ENCODE peak calls at places on chromosomes 13 and 19, in nine cellular contexts. D is uterus, H is thoracic aorta, O is endodermal cell, Z is mammary epithelial cell, F is heart right ventricle, R is fibroblast of lung, J is OCI-LY7, I is A549. N is an unnamed sample.

GRCh38 chr19:56814656-56815055 is 25.9 kb downstream of the PEG3 start:
- DNase-seq in D (no peak), H (no peak), O (no peak), Z (no peak), F (no peak), R (no peak), J (no peak), I (no peak), N (no peak)

GRCh38 chr13:94233401-94233800 is 246.1 kb downstream of the DCT start:
- DNase-seq in D (peak; percentile 24), H (no peak), O (no peak), Z (peak; percentile 91), F (no peak), R (peak; percentile 93), J (no peak), I (peak; percentile 54), N (no peak)

GRCh38 chr13:96090240-96091101 is 564 bp downstream of the HS6ST3 start:
- DNase-seq in D (no peak), H (no peak), O (peak; percentile 78), Z (no peak), F (peak; percentile 11), R (peak; percentile 10), J (no peak), I (no peak), N (no peak)

GRCh38 chr19:51031220-51031879 is 3.5 kb downstream of the KLK12 start:
- DNase-seq in D (no peak), H (no peak), O (no peak), Z (no peak), F (no peak), R (no peak), J (no peak), I (no peak), N (no peak)

GRCh38 chr13:79281335-79281734 is 124.7 kb downstream of the RBM26 start:
- DNase-seq in D (no peak), H (no peak), O (peak; percentile 79), Z (no peak), F (no peak), R (no peak), J (no peak), I (no peak), N (no peak)

GRCh38 chr19:48501961-48502719 is 9.5 kb downstream of the LMTK3 start:
- DNase-seq in D (peak; percentile 21), H (no peak), O (peak; percentile 100), Z (peak; percentile 97), F (no peak), R (no peak), J (peak; percentile 94), I (peak; percentile 99), N (peak; percentile 49)

GRCh38 chr13:29925457-29925856 is 75.0 kb upstream of the UBL3 start:
- DNase-seq in D (peak; percentile 73), H (peak; percentile 90), O (no peak), Z (peak; percentile 79), F (peak; percentile 30), R (peak; percentile 81), J (no peak), I (peak; percentile 87), N (no peak)

GRCh38 chr19:2166741-2167738 is 3.3 kb downstream of the DOT1L start:
- DNase-seq in D (peak; percentile 81), H (peak; percentile 75), O (peak; percentile 62), Z (peak; percentile 8), F (peak; percentile 88), R (peak; percentile 78), J (no peak), I (peak; percentile 59), N (no peak)

GRCh38 chr19:17564783-17565182 is 9.3 kb downstream of the COLGALT1 start:
- DNase-seq in D (no peak), H (no peak), O (no peak), Z (no peak), F (no peak), R (no peak), J (no peak), I (no peak), N (no peak)

GRCh38 chr13:94416454-94417080 is 62.9 kb downstream of the DCT start:
- DNase-seq in D (no peak), H (no peak), O (peak; percentile 87), Z (peak; percentile 15), F (no peak), R (peak; percentile 39), J (peak; percentile 17), I (peak; percentile 32), N (no peak)

GRCh38 chr13:40152145-40152544 is 496.7 kb downstream of the COG6 start:
- DNase-seq in D (no peak), H (peak; percentile 19), O (no peak), Z (peak; percentile 83), F (no peak), R (peak; percentile 83), J (no peak), I (peak; percentile 63), N (no peak)

GRCh38 chr19:31718041-31718440 is 368.8 kb upstream of the TSHZ3 start:
- DNase-seq in D (no peak), H (no peak), O (peak; percentile 6), Z (peak; percentile 8), F (no peak), R (peak; percentile 70), J (no peak), I (no peak), N (no peak)

GRCh38 chr19:19900574-19901444 is at the start of gene ZNF93:
- DNase-seq in D (peak; percentile 94), H (peak; percentile 84), O (peak; percentile 99), Z (peak; percentile 95), F (peak; percentile 88), R (peak; percentile 97), J (peak; percentile 98), I (no peak), N (peak; percentile 91)

GRCh38 chr19:44653977-44654784 is 10.5 kb downstream of the PVR start:
- DNase-seq in D (peak; percentile 40), H (no peak), O (peak; percentile 89), Z (peak; percentile 53), F (peak; percentile 72), R (peak; percentile 32), J (peak; percentile 88), I (peak; percentile 88), N (peak; percentile 62)

GRCh38 chr13:28983661-28984060 is 163.5 kb downstream of the MTUS2 start:
- DNase-seq in D (no peak), H (no peak), O (peak; percentile 66), Z (no peak), F (no peak), R (no peak), J (no peak), I (no peak), N (no peak)

GRCh38 chr19:9906475-9907087 is 29.7 kb downstream of the OLFM2 start:
- DNase-seq in D (no peak), H (no peak), O (no peak), Z (no peak), F (no peak), R (no peak), J (no peak), I (no peak), N (no peak)

GRCh38 chr19:6800991-6801396 is 28.5 kb downstream of the VAV1 start:
- DNase-seq in D (no peak), H (no peak), O (no peak), Z (peak; percentile 81), F (no peak), R (peak; percentile 89), J (peak; percentile 46), I (peak; percentile 96), N (no peak)

GRCh38 chr19:3942790-3943409 is 10.0 kb downstream of the NMRK2 start:
- DNase-seq in D (no peak), H (no peak), O (peak; percentile 23), Z (no peak), F (no peak), R (no peak), J (no peak), I (peak; percentile 26), N (no peak)

GRCh38 chr13:43787998-43788397 is 1.2 kb upstream of the ENOX1 start:
- DNase-seq in D (no peak), H (no peak), O (no peak), Z (no peak), F (no peak), R (peak; percentile 39), J (peak; percentile 11), I (peak; percentile 51), N (no peak)
- H3K27ac ChIP-seq in D (no peak overlapping the region), H (no peak overlapping the region), O (no peak overlapping the region), Z (no peak overlapping the region), F (no peak overlapping the region), R (no peak overlapping the region), J (no peak overlapping the region), I (no peak overlapping the region), N (no peak overlapping the region)

GRCh38 chr19:13031917-13032623 is 36.8 kb downstream of the NFIX start:
- DNase-seq in D (no peak), H (no peak), O (no peak), Z (peak; percentile 74), F (no peak), R (peak; percentile 72), J (no peak), I (no peak), N (no peak)

GRCh38 chr19:13032837-13033236 is 37.6 kb downstream of the NFIX start:
- DNase-seq in D (no peak), H (no peak), O (no peak), Z (no peak), F (no peak), R (no peak), J (no peak), I (no peak), N (no peak)

GRCh38 chr19:13034636-13035035 is 39.4 kb downstream of the NFIX start:
- DNase-seq in D (no peak), H (no peak), O (no peak), Z (peak; percentile 49), F (no peak), R (no peak), J (no peak), I (no peak), N (no peak)

GRCh38 chr19:13033819-13034611 is 38.7 kb downstream of the NFIX start:
- DNase-seq in D (peak; percentile 80), H (no peak), O (peak; percentile 91), Z (peak; percentile 68), F (peak; percentile 85), R (peak; percentile 69), J (peak; percentile 54), I (peak; percentile 42), N (peak; percentile 23)

GRCh38 chr19:13033244-13033643 is 38.0 kb downstream of the NFIX start:
- DNase-seq in D (no peak), H (no peak), O (no peak), Z (no peak), F (no peak), R (no peak), J (peak; percentile 19), I (no peak), N (no peak)
- H3K4me1 ChIP-seq in D (peaks cover 26% of the 10 kb centered on the region), H (peaks cover 81% of the 10 kb centered on the region), O (no peaks in the 10 kb centered on the region), Z (peaks cover 93% of the 10 kb centered on the region), F (peaks cover 100% of the 10 kb centered on the region), R (peaks cover 44% of the 10 kb centered on the region), J (no peaks in the 10 kb centered on the region), I (peaks cover 17% of the 10 kb centered on the region), N (no peaks in the 10 kb centered on the region)

GRCh38 chr19:49590071-49590970 is 661 bp upstream of the PRR12 start:
- DNase-seq in D (peak; percentile 93), H (peak; percentile 95), O (peak; percentile 100), Z (peak; percentile 93), F (peak; percentile 95), R (peak; percentile 96), J (peak; percentile 99), I (peak; percentile 99), N (peak; percentile 93)
- TF ChIP-seq CTCF in D (no peak), H (peak; percentile 8), O (peak; percentile 25), Z (no peak), F (peak; percentile 10), R (no peak), J (peak; percentile 16), I (no peak), N (peak; percentile 29)

DNA sequence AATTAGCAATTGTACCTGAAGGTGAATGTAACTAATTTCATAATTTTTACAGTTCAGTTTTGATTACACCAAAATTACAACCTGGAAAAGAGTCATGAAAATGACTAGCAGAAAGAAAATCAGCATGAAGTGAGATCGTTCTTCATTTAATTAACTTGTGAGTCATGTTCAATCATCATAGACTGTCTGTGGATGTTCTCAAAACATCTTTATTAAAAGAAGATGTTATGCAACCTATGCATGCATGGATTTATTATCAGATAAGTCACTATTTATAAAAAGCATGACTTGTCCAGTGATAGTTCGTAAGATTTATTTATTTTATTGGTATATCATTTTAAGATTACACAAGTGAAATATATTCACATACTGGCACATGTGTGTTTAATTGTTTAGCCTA is 245.9 kb downstream of the ITGBL1 start:
- DNase-seq in D (no peak), H (no peak), O (no peak), Z (peak; percentile 66), F (no peak), R (no peak), J (no peak), I (no peak), N (no peak)
- H3K27ac ChIP-seq in D (no peak overlapping the region), H (no peak overlapping the region), O (no peak overlapping the region), Z (no peak overlapping the region), F (no peak overlapping the region), R (no peak overlapping the region), J (no peak overlapping the region), I (no peak overlapping the region), N (no peak overlapping the region)